ENCODE peak calls at places on chromosome 5, in eight cellular contexts. One of them, this sample, is unnamed.
A peak's percentile ranks its signal among the peaks of the same experiment; 100 is the strongest.

GRCh38 chr5:38601843-38602424 is 45.5 kb upstream of the LIFR start:
- DNase-seq in hepatocyte: no peak
- DNase-seq in A549: no peak
- DNase-seq in stimulated activated CD4-positive, alpha-beta T cell treated with anti-CD3 and anti-CD28 coated beads, Interleukin-1b, Interleukin-23, amount 100 ng/mL, for 1 hour: no peak
- DNase-seq in NCI-H1092: no peak
- DNase-seq in CD4-positive, alpha-beta T cell: no peak
- DNase-seq in stromal cell of bone marrow: peak; percentile 62
- DNase-seq in substantia nigra: no peak
- DNase-seq in this sample: no peak

GRCh38 chr5:107937198-107937597 is 266.5 kb upstream of the EFNA5 start:
- DNase-seq in hepatocyte: peak; percentile 8
- DNase-seq in A549: no peak
- DNase-seq in stimulated activated CD4-positive, alpha-beta T cell treated with anti-CD3 and anti-CD28 coated beads, Interleukin-1b, Interleukin-23, amount 100 ng/mL, for 1 hour: no peak
- DNase-seq in NCI-H1092: no peak
- DNase-seq in CD4-positive, alpha-beta T cell: no peak
- DNase-seq in stromal cell of bone marrow: no peak
- DNase-seq in substantia nigra: no peak
- DNase-seq in this sample: no peak

GRCh38 chr5:150214289-150214688 is 24.4 kb downstream of the SLC6A7 start:
- DNase-seq in hepatocyte: no peak
- DNase-seq in A549: no peak
- DNase-seq in stimulated activated CD4-positive, alpha-beta T cell treated with anti-CD3 and anti-CD28 coated beads, Interleukin-1b, Interleukin-23, amount 100 ng/mL, for 1 hour: no peak
- DNase-seq in NCI-H1092: no peak
- DNase-seq in CD4-positive, alpha-beta T cell: no peak
- DNase-seq in stromal cell of bone marrow: peak; percentile 78
- DNase-seq in substantia nigra: no peak
- DNase-seq in this sample: no peak

GRCh38 chr5:139660916-139661814 is 13.0 kb downstream of the CXXC5 start:
- DNase-seq in hepatocyte: peak; percentile 92
- DNase-seq in A549: no peak
- DNase-seq in stimulated activated CD4-positive, alpha-beta T cell treated with anti-CD3 and anti-CD28 coated beads, Interleukin-1b, Interleukin-23, amount 100 ng/mL, for 1 hour: no peak
- DNase-seq in NCI-H1092: no peak
- DNase-seq in CD4-positive, alpha-beta T cell: no peak
- DNase-seq in stromal cell of bone marrow: peak; percentile 93
- DNase-seq in substantia nigra: no peak
- DNase-seq in this sample: peak; percentile 90

GRCh38 chr5:151694035-151694485 is 7.3 kb upstream of the SPARC start:
- DNase-seq in hepatocyte: no peak
- DNase-seq in A549: no peak
- DNase-seq in stimulated activated CD4-positive, alpha-beta T cell treated with anti-CD3 and anti-CD28 coated beads, Interleukin-1b, Interleukin-23, amount 100 ng/mL, for 1 hour: no peak
- DNase-seq in NCI-H1092: no peak
- DNase-seq in CD4-positive, alpha-beta T cell: no peak
- DNase-seq in stromal cell of bone marrow: peak; percentile 72
- DNase-seq in substantia nigra: peak; percentile 66
- DNase-seq in this sample: no peak

GRCh38 chr5:181241393-181241975 is 2.2 kb downstream of the RACK1 start:
- DNase-seq in hepatocyte: peak; percentile 65
- DNase-seq in A549: no peak
- DNase-seq in stimulated activated CD4-positive, alpha-beta T cell treated with anti-CD3 and anti-CD28 coated beads, Interleukin-1b, Interleukin-23, amount 100 ng/mL, for 1 hour: no peak
- DNase-seq in NCI-H1092: no peak
- DNase-seq in CD4-positive, alpha-beta T cell: no peak
- DNase-seq in stromal cell of bone marrow: peak; percentile 85
- DNase-seq in substantia nigra: no peak
- DNase-seq in this sample: no peak

GRCh38 chr5:172731286-172732073 is 39.5 kb downstream of the DUSP1 start:
- DNase-seq in hepatocyte: peak; percentile 81
- DNase-seq in A549: peak; percentile 53
- DNase-seq in stimulated activated CD4-positive, alpha-beta T cell treated with anti-CD3 and anti-CD28 coated beads, Interleukin-1b, Interleukin-23, amount 100 ng/mL, for 1 hour: no peak
- DNase-seq in NCI-H1092: no peak
- DNase-seq in CD4-positive, alpha-beta T cell: no peak
- DNase-seq in stromal cell of bone marrow: no peak
- DNase-seq in substantia nigra: no peak
- DNase-seq in this sample: no peak

GRCh38 chr5:119435436-119436132 is 16.7 kb upstream of the HSD17B4 start:
- DNase-seq in hepatocyte: peak; percentile 76
- DNase-seq in A549: peak; percentile 33
- DNase-seq in stimulated activated CD4-positive, alpha-beta T cell treated with anti-CD3 and anti-CD28 coated beads, Interleukin-1b, Interleukin-23, amount 100 ng/mL, for 1 hour: peak; percentile 47
- DNase-seq in NCI-H1092: no peak
- DNase-seq in CD4-positive, alpha-beta T cell: peak; percentile 59
- DNase-seq in stromal cell of bone marrow: no peak
- DNase-seq in substantia nigra: no peak
- DNase-seq in this sample: no peak

GRCh38 chr5:27911216-27911615 is 872.8 kb upstream of the CDH9 start:
- DNase-seq in hepatocyte: no peak
- DNase-seq in A549: no peak
- DNase-seq in stimulated activated CD4-positive, alpha-beta T cell treated with anti-CD3 and anti-CD28 coated beads, Interleukin-1b, Interleukin-23, amount 100 ng/mL, for 1 hour: no peak
- DNase-seq in NCI-H1092: no peak
- DNase-seq in CD4-positive, alpha-beta T cell: no peak
- DNase-seq in stromal cell of bone marrow: no peak
- DNase-seq in substantia nigra: no peak
- DNase-seq in this sample: no peak

GRCh38 chr5:61348437-61348836 is 16.4 kb downstream of the ZSWIM6 start:
- DNase-seq in hepatocyte: no peak
- DNase-seq in A549: no peak
- DNase-seq in stimulated activated CD4-positive, alpha-beta T cell treated with anti-CD3 and anti-CD28 coated beads, Interleukin-1b, Interleukin-23, amount 100 ng/mL, for 1 hour: no peak
- DNase-seq in NCI-H1092: no peak
- DNase-seq in CD4-positive, alpha-beta T cell: no peak
- DNase-seq in stromal cell of bone marrow: no peak
- DNase-seq in substantia nigra: no peak
- DNase-seq in this sample: no peak

GRCh38 chr5:80246995-80247729 is 8.7 kb downstream of the SERINC5 start:
- DNase-seq in hepatocyte: peak; percentile 90
- DNase-seq in A549: peak; percentile 42
- DNase-seq in stimulated activated CD4-positive, alpha-beta T cell treated with anti-CD3 and anti-CD28 coated beads, Interleukin-1b, Interleukin-23, amount 100 ng/mL, for 1 hour: no peak
- DNase-seq in NCI-H1092: no peak
- DNase-seq in CD4-positive, alpha-beta T cell: peak; percentile 14
- DNase-seq in stromal cell of bone marrow: peak; percentile 82
- DNase-seq in substantia nigra: no peak
- DNase-seq in this sample: no peak

GRCh38 chr5:145917288-145917687 is 19.1 kb upstream of the SH3RF2 start:
- DNase-seq in hepatocyte: no peak
- DNase-seq in A549: no peak
- DNase-seq in stimulated activated CD4-positive, alpha-beta T cell treated with anti-CD3 and anti-CD28 coated beads, Interleukin-1b, Interleukin-23, amount 100 ng/mL, for 1 hour: no peak
- DNase-seq in NCI-H1092: no peak
- DNase-seq in CD4-positive, alpha-beta T cell: no peak
- DNase-seq in stromal cell of bone marrow: no peak
- DNase-seq in substantia nigra: no peak
- DNase-seq in this sample: no peak

This sample was measured in GOT3.